ENCODE peak calls at places on chromosomes 6 and 20, in seven cellular contexts. I is NCI-H2081, U is Caki2, P is heart left ventricle, O is NT2/D1, T is cerebellum, Y is left lobe of liver. N is an unnamed sample.

GRCh38 chr20:24608926-24609667 is 139.7 kb downstream of the SYNDIG1 start:
- DNase-seq in I (no peak), U (no peak), P (no peak), O (no peak), T (no peak), Y (no peak), N (peak; percentile 9)

GRCh38 chr6:147192278-147192911 is 11.8 kb upstream of the STXBP5 start:
- DNase-seq in I (no peak), U (no peak), P (no peak), O (no peak), T (no peak), Y (no peak), N (peak; percentile 8)

GRCh38 chr20:21027569-21027968 is 78.6 kb downstream of the LINC00237 start:
- DNase-seq in I (peak; percentile 2), U (peak; percentile 25), P (no peak), O (peak; percentile 38), T (no peak), Y (no peak), N (no peak)

GRCh38 chr6:14721103-14721758 is 524.6 kb upstream of the JARID2 start:
- DNase-seq in I (no peak), U (no peak), P (no peak), O (no peak), T (no peak), Y (no peak), N (peak; percentile 61)

GRCh38 chr20:25484911-25485511 is 77.5 kb downstream of the GINS1 start:
- DNase-seq in I (no peak), U (no peak), P (no peak), O (no peak), T (peak; percentile 64), Y (no peak), N (peak; percentile 79)

GRCh38 chr6:53347250-53347920 is 1.4 kb downstream of the ELOVL5 start:
- DNase-seq in I (no peak), U (no peak), P (no peak), O (no peak), T (no peak), Y (no peak), N (peak; percentile 47)

GRCh38 chr20:47220161-47220582 is 136.3 kb downstream of the ZMYND8 start:
- DNase-seq in I (peak; percentile 3), U (no peak), P (no peak), O (peak; percentile 39), T (no peak), Y (no peak), N (no peak)

GRCh38 chr6:110609101-110609500 is 132.7 kb upstream of the SLC22A16 start:
- DNase-seq in I (no peak), U (no peak), P (peak; percentile 13), O (no peak), T (peak; percentile 36), Y (no peak), N (no peak)

GRCh38 chr6:165659945-165660862 is 2.8 kb downstream of the PDE10A start:
- DNase-seq in I (no peak), U (peak; percentile 13), P (no peak), O (no peak), T (no peak), Y (no peak), N (no peak)